ENCODE peak calls at places on chromosomes 5 and 9, in four cellular contexts. I is H1, H is GM12878, X is IMR-90. P is an unnamed sample.

GRCh38 chr5:31362931-31363568 is 168.8 kb downstream of the DROSHA start:
- DNase-seq in I (no peak), H (no peak), X (peak; percentile 76), P (no peak)

GRCh38 chr5:109029847-109030246 is 282.1 kb downstream of the FER start:
- DNase-seq in I (no peak), X (no peak), H (no peak), P (no peak)

GRCh38 chr5:15014809-15015208 is 143.2 kb upstream of the ANKH start:
- DNase-seq in H (no peak), X (peak; percentile 38), I (no peak), P (no peak)

GRCh38 chr5:173855162-173855994 is 32.8 kb upstream of the CPEB4 start:
- DNase-seq in I (no peak), H (no peak), X (no peak), P (peak; percentile 97)

GRCh38 chr5:154755361-154756202 is at the start of gene LARP1:
- DNase-seq in I (no peak), X (peak; percentile 19), H (no peak), P (peak; percentile 73)

GRCh38 chr9:18526686-18527085 is 52.7 kb downstream of the ADAMTSL1 start:
- DNase-seq in I (no peak), X (no peak), H (no peak), P (no peak)

GRCh38 chr9:37752646-37753488 is 738 bp upstream of the TRMT10B start:
- DNase-seq in I (no peak), H (no peak), X (no peak), P (no peak)

GRCh38 chr9:72718503-72718902 is 197.1 kb downstream of the TMC1 start:
- DNase-seq in H (no peak), I (no peak), X (no peak), P (no peak)

GRCh38 chr9:137438591-137439157 is 2.5 kb downstream of the ENTPD8 start:
- DNase-seq in H (no peak), X (no peak), I (no peak), P (no peak)

GRCh38 chr9:116450378-116451139 is 236.5 kb upstream of the TRIM32 start:
- DNase-seq in X (peak; percentile 75), I (no peak), H (peak; percentile 51), P (no peak)

GRCh38 chr9:15121591-15121990 is 185.4 kb downstream of the TTC39B start:
- DNase-seq in I (no peak), H (no peak), X (no peak), P (no peak)

GRCh38 chr5:42715791-42716190 is 40.8 kb upstream of the CCDC152 start:
- DNase-seq in H (no peak), X (no peak), I (no peak), P (no peak)

GRCh38 chr5:62506659-62507460 is 71.8 kb upstream of the LRRC70 start:
- DNase-seq in H (no peak), X (no peak), I (no peak), P (no peak)

GRCh38 chr9:101736723-101737122 is 1.7 kb downstream of the GRIN3A start:
- DNase-seq in X (no peak), H (no peak), I (no peak), P (no peak)

GRCh38 chr5:108381034-108381954 is 604 bp downstream of the FBXL17 start:
- DNase-seq in X (peak; percentile 63), H (no peak), I (no peak), P (peak; percentile 78)

GRCh38 chr5:160675988-160676387 is 176.0 kb downstream of the ATP10B start:
- DNase-seq in X (no peak), H (no peak), I (no peak), P (no peak)

GRCh38 chr5:96881511-96882115 is 5.3 kb downstream of the ERAP2 start:
- DNase-seq in I (no peak), H (no peak), X (peak; percentile 89), P (peak; percentile 39)

GRCh38 chr9:90805006-90805993 is 3.7 kb downstream of the SYK start:
- DNase-seq in X (no peak), H (no peak), I (no peak), P (peak; percentile 31)

GRCh38 chr9:38227656-38228055 is 158.6 kb upstream of the SHB start:
- DNase-seq in X (peak; percentile 4), I (no peak), H (no peak), P (no peak)

GRCh38 chr9:97479496-97480159 is 21.8 kb upstream of the TMOD1 start:
- DNase-seq in I (no peak), X (no peak), H (no peak), P (no peak)

GRCh38 chr9:87128008-87128623 is 180.8 kb upstream of the GAS1 start:
- DNase-seq in H (no peak), X (no peak), I (no peak), P (no peak)

GRCh38 chr5:170501361-170501760 is 2.5 kb upstream of the KCNIP1 start:
- DNase-seq in H (no peak), X (no peak), I (no peak), P (no peak)

GRCh38 chr5:59621477-59621876 is 272.0 kb downstream of the PDE4D start:
- DNase-seq in X (no peak), I (no peak), H (no peak), P (no peak)

GRCh38 chr5:59618644-59619043 is 274.9 kb downstream of the PDE4D start:
- DNase-seq in X (no peak), H (no peak), I (no peak), P (no peak)

GRCh38 chr5:59622848-59623247 is 270.7 kb downstream of the PDE4D start:
- DNase-seq in I (no peak), H (no peak), X (no peak), P (no peak)

GRCh38 chr5:59617186-59617771 is 276.2 kb downstream of the PDE4D start:
- DNase-seq in X (no peak), H (no peak), I (no peak), P (no peak)

DNA sequence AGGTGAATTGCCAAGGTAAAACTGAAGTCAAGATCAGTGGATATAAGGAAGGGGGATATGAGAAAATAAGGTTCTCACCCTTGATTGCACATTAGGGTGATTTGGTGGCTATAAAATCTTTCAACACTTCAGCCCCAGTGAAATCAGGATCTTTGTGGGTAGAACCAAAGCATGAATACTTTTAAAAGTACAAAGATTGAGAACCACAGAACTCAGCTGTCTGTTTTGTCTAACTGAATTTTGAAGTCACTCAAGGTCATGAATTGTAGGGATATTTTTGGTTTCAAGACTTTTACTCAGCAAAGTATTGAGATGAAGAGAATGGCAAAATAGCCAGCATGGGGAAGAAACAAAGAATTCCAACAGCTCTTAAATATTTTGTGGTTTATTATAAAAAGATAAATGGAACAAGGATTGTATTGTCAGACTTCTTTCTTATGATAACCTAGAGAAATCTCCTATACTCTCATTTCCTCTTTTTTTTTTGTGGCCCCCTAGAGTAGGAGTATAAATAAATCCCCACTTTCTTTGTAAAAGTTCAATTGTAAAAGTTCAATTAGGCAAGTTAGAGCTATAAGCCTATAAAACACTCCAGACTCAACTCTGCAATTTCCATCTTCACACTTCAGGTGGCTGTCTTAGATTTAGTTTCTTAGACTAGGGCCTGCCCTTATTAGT is 272.9 kb downstream of the PDE4D start:
- DNase-seq in H (no peak), X (no peak), I (no peak), P (no peak)
- TF ChIP-seq CHD1 in H (no peak), X (no peak), I (no peak), P (no peak)

DNA sequence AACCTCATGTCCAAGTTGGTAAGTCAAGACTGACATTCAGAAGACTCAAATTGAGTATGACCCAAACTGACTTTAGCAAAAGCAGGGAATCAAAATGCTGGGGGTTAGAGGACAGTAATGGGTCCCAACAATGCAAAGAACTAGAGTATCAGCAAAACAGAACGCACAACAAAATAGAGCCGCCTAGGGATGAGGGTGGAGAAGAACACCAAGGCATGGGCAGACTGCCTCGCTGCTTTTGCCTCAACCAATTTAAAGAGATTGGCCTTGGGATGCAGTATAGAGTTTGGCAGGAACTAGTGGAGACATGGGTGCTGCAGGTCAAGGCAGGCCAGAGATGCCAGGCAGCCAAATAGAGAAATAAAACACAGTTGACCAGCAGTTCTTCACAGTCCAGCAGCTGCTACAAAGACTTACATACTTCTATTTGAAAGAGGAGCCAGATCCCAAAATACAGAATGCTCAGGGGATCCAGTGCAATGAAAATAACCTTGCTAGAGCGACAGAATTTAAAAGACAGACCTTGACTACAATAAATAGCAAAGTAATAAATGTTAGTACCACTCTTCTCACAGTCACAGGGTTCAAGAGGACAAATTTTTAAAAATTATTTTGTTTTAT is 83.9 kb upstream of the NIPBL start:
- DNase-seq in H (no peak), I (no peak), X (no peak), P (no peak)
- TF ChIP-seq CHD1 in H (no peak), I (no peak), X (no peak), P (no peak)

DNA sequence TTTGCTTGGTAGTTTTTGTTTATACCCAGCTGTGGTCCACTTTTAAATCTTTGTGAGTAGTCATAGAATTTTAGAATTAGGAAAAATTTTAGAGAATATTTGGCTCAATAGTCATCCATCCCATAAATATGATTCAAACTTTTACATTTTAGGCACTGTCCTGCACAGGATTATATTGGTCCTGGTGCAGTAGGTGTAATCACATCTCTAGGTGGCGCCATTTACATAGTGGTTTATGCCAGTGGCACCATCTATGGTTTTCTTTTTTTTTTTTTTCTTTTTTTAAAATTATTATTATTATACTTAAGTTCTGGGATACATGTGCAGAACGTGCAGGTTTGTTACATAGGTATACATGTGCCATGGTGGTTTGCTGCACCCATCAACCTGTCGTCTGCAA is 260.7 kb upstream of the KCNN2 start:
- DNase-seq in H (no peak), I (no peak), X (peak; percentile 80), P (peak; percentile 16)
- TF ChIP-seq CHD1 in H (no peak), I (no peak), X (no peak), P (no peak)

GRCh38 chr9:22170162-22170932 is 161.2 kb upstream of the CDKN2B start:
- DNase-seq in I (no peak), H (no peak), X (peak; percentile 89), P (no peak)
- TF ChIP-seq CHD1 in I (no peak), H (no peak), X (no peak), P (no peak)

GRCh38 chr5:138461343-138462125 is 3.7 kb upstream of the EGR1 start:
- DNase-seq in H (no peak), X (peak; percentile 87), I (no peak), P (no peak)
- TF ChIP-seq CHD1 in H (no peak), X (no peak), I (no peak), P (no peak)